ENCODE peak calls at places on chromosomes 2 and 18, in eight cellular contexts. One of them, this sample, is unnamed.

GRCh38 chr2:205959528-205959927 is 126.4 kb downstream of the INO80D start:
- DNase-seq in HFFc6: no peak
- DNase-seq in Peyer's patch: no peak
- DNase-seq in mucosa of descending colon: no peak
- DNase-seq in tibial artery: no peak
- DNase-seq in epithelial cell of esophagus: no peak
- DNase-seq in colonic mucosa: no peak
- DNase-seq in HCT116: no peak
- DNase-seq in this sample: no peak

GRCh38 chr2:8457620-8458255 is 224.1 kb upstream of the ID2 start:
- DNase-seq in HFFc6: no peak
- DNase-seq in Peyer's patch: no peak
- DNase-seq in tibial artery: no peak
- DNase-seq in epithelial cell of esophagus: no peak
- DNase-seq in HCT116: no peak
- DNase-seq in mucosa of descending colon: peak
- DNase-seq in colonic mucosa: peak
- DNase-seq in this sample: no peak

GRCh38 chr2:48018480-48018879 is 112.2 kb upstream of the FBXO11 start:
- DNase-seq in Peyer's patch: no peak
- DNase-seq in colonic mucosa: no peak
- DNase-seq in HCT116: no peak
- DNase-seq in epithelial cell of esophagus: no peak
- DNase-seq in HFFc6: no peak
- DNase-seq in mucosa of descending colon: no peak
- DNase-seq in tibial artery: no peak
- DNase-seq in this sample: no peak

GRCh38 chr2:212669761-212670160 is 131.2 kb upstream of the ERBB4 start:
- DNase-seq in mucosa of descending colon: no peak
- DNase-seq in Peyer's patch: no peak
- DNase-seq in tibial artery: no peak
- DNase-seq in HCT116: no peak
- DNase-seq in HFFc6: no peak
- DNase-seq in colonic mucosa: no peak
- DNase-seq in epithelial cell of esophagus: peak
- DNase-seq in this sample: no peak

GRCh38 chr2:28413152-28413895 is 20.7 kb downstream of the FOSL2 start:
- DNase-seq in colonic mucosa: peak
- DNase-seq in epithelial cell of esophagus: no peak
- DNase-seq in Peyer's patch: no peak
- DNase-seq in HCT116: no peak
- DNase-seq in mucosa of descending colon: peak
- DNase-seq in HFFc6: no peak
- DNase-seq in tibial artery: no peak
- DNase-seq in this sample: no peak

GRCh38 chr2:9665903-9666302 is 35.1 kb upstream of the YWHAQ start:
- DNase-seq in tibial artery: no peak
- DNase-seq in HCT116: no peak
- DNase-seq in Peyer's patch: no peak
- DNase-seq in colonic mucosa: no peak
- DNase-seq in epithelial cell of esophagus: no peak
- DNase-seq in HFFc6: peak
- DNase-seq in mucosa of descending colon: no peak
- DNase-seq in this sample: no peak

GRCh38 chr2:39119732-39120520 is 925 bp downstream of the SOS1 start:
- DNase-seq in mucosa of descending colon: peak
- DNase-seq in tibial artery: peak
- DNase-seq in colonic mucosa: peak
- DNase-seq in HFFc6: peak
- DNase-seq in Peyer's patch: peak
- DNase-seq in HCT116: no peak
- DNase-seq in epithelial cell of esophagus: peak
- DNase-seq in this sample: peak

GRCh38 chr2:10412380-10412779 is 35.7 kb downstream of the ODC1 start:
- DNase-seq in colonic mucosa: peak
- DNase-seq in epithelial cell of esophagus: peak
- DNase-seq in tibial artery: no peak
- DNase-seq in HCT116: no peak
- DNase-seq in Peyer's patch: no peak
- DNase-seq in mucosa of descending colon: no peak
- DNase-seq in HFFc6: peak
- DNase-seq in this sample: peak

GRCh38 chr18:58156516-58156915 is 112.5 kb downstream of the NEDD4L start:
- DNase-seq in mucosa of descending colon: no peak
- DNase-seq in Peyer's patch: no peak
- DNase-seq in HCT116: no peak
- DNase-seq in HFFc6: no peak
- DNase-seq in colonic mucosa: no peak
- DNase-seq in tibial artery: no peak
- DNase-seq in epithelial cell of esophagus: no peak
- DNase-seq in this sample: no peak

DNA sequence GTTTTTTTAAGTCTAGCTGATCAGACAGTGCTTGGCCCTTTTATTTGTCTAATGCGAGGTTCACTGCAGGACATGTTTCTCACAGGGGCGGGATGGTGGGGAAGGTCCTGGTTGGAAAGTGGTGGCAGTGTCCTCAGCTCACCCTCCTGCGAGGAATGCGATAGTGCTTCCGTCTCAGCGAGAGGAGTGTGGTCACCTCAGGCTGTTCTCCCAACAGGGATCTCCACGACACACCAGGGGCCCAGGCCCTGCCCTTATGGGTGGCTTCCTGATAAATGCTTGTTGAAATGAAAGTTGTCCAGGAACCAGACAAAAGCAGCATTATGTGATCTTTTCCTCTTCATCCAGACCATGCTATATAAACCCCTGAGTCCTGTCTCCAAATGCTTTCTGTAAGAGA is 70.1 kb downstream of the BOLA3 start:
- DNase-seq in mucosa of descending colon: no peak
- DNase-seq in HFFc6: no peak
- DNase-seq in HCT116: no peak
- DNase-seq in epithelial cell of esophagus: no peak
- DNase-seq in Peyer's patch: no peak
- DNase-seq in tibial artery: no peak
- DNase-seq in colonic mucosa: no peak
- DNase-seq in this sample: no peak
- TF ChIP-seq CTCF in mucosa of descending colon: no peak
- TF ChIP-seq CTCF in HFFc6: no peak
- TF ChIP-seq CTCF in HCT116: no peak
- TF ChIP-seq CTCF in epithelial cell of esophagus: no peak
- TF ChIP-seq CTCF in Peyer's patch: no peak
- TF ChIP-seq CTCF in tibial artery: no peak
- TF ChIP-seq CTCF in colonic mucosa: no peak
- TF ChIP-seq CTCF in this sample: no peak

GRCh38 chr2:172091626-172092566 is 6.6 kb downstream of the DLX1 start:
- DNase-seq in HCT116: no peak
- DNase-seq in mucosa of descending colon: no peak
- DNase-seq in tibial artery: no peak
- DNase-seq in Peyer's patch: no peak
- DNase-seq in epithelial cell of esophagus: no peak
- DNase-seq in colonic mucosa: no peak
- DNase-seq in HFFc6: no peak
- DNase-seq in this sample: no peak
- TF ChIP-seq CTCF in HCT116: no peak
- TF ChIP-seq CTCF in mucosa of descending colon: no peak
- TF ChIP-seq CTCF in tibial artery: no peak
- TF ChIP-seq CTCF in Peyer's patch: no peak
- TF ChIP-seq CTCF in epithelial cell of esophagus: no peak
- TF ChIP-seq CTCF in colonic mucosa: no peak
- TF ChIP-seq CTCF in HFFc6: no peak
- TF ChIP-seq CTCF in this sample: no peak

GRCh38 chr2:159168707-159169106 is 117.8 kb downstream of the WDSUB1 start:
- DNase-seq in HCT116: no peak
- DNase-seq in colonic mucosa: no peak
- DNase-seq in epithelial cell of esophagus: no peak
- DNase-seq in mucosa of descending colon: no peak
- DNase-seq in tibial artery: no peak
- DNase-seq in Peyer's patch: no peak
- DNase-seq in HFFc6: peak
- DNase-seq in this sample: no peak
- TF ChIP-seq CTCF in HCT116: peak
- TF ChIP-seq CTCF in colonic mucosa: no peak
- TF ChIP-seq CTCF in epithelial cell of esophagus: peak
- TF ChIP-seq CTCF in mucosa of descending colon: no peak
- TF ChIP-seq CTCF in tibial artery: peak
- TF ChIP-seq CTCF in Peyer's patch: peak
- TF ChIP-seq CTCF in HFFc6: peak
- TF ChIP-seq CTCF in this sample: no peak

GRCh38 chr2:23505218-23505983 is 120.4 kb downstream of the KLHL29 start:
- DNase-seq in mucosa of descending colon: peak
- DNase-seq in epithelial cell of esophagus: no peak
- DNase-seq in colonic mucosa: no peak
- DNase-seq in tibial artery: no peak
- DNase-seq in Peyer's patch: no peak
- DNase-seq in HFFc6: no peak
- DNase-seq in HCT116: no peak
- DNase-seq in this sample: no peak
- TF ChIP-seq CTCF in mucosa of descending colon: no peak
- TF ChIP-seq CTCF in epithelial cell of esophagus: peak
- TF ChIP-seq CTCF in colonic mucosa: no peak
- TF ChIP-seq CTCF in tibial artery: no peak
- TF ChIP-seq CTCF in Peyer's patch: no peak
- TF ChIP-seq CTCF in HFFc6: peak
- TF ChIP-seq CTCF in HCT116: peak
- TF ChIP-seq CTCF in this sample: no peak

GRCh38 chr18:23793985-23794867 is 105.0 kb downstream of the LAMA3 start:
- DNase-seq in Peyer's patch: no peak
- DNase-seq in HFFc6: no peak
- DNase-seq in epithelial cell of esophagus: no peak
- DNase-seq in tibial artery: no peak
- DNase-seq in colonic mucosa: no peak
- DNase-seq in mucosa of descending colon: no peak
- DNase-seq in HCT116: no peak
- DNase-seq in this sample: no peak
- TF ChIP-seq CTCF in Peyer's patch: no peak
- TF ChIP-seq CTCF in HFFc6: no peak
- TF ChIP-seq CTCF in epithelial cell of esophagus: no peak
- TF ChIP-seq CTCF in tibial artery: no peak
- TF ChIP-seq CTCF in colonic mucosa: no peak
- TF ChIP-seq CTCF in mucosa of descending colon: no peak
- TF ChIP-seq CTCF in HCT116: no peak
- TF ChIP-seq CTCF in this sample: no peak

DNA sequence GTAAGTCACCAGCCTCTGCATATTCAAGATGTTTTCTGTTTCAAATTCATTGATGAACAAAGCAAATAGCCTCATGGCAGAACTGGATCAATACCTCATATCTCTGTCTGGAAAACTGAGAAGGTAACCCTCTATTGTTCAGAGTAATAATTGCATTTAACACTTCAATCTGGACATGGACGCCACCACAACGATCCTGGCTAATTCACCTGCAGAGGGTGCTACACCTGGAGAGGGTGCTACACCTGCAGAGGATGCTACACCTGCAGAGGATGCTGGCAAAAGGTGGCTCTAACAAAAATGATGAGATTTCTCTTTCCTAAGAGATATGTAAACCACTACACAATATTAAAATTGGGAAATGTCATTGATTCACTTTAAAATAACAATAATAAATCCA is 183.1 kb upstream of the HNRNPA3 start:
- DNase-seq in colonic mucosa: peak
- DNase-seq in HFFc6: no peak
- DNase-seq in epithelial cell of esophagus: peak
- DNase-seq in Peyer's patch: no peak
- DNase-seq in mucosa of descending colon: no peak
- DNase-seq in HCT116: peak
- DNase-seq in tibial artery: no peak
- DNase-seq in this sample: no peak
- TF ChIP-seq CTCF in colonic mucosa: peak
- TF ChIP-seq CTCF in HFFc6: no peak
- TF ChIP-seq CTCF in epithelial cell of esophagus: peak
- TF ChIP-seq CTCF in Peyer's patch: peak
- TF ChIP-seq CTCF in mucosa of descending colon: no peak
- TF ChIP-seq CTCF in HCT116: peak
- TF ChIP-seq CTCF in tibial artery: no peak
- TF ChIP-seq CTCF in this sample: no peak